ENCODE peak calls at places on chromosomes 12 and 14, in four cellular contexts. A is fibroblast of the aortic adventitia, J is PC-9, Y is HCT116. E is an unnamed sample.

GRCh38 chr14:75511201-75511600 is 11.1 kb upstream of the BATF start:
- DNase-seq in A (no peak), J (no peak), Y (no peak), E (no peak)

GRCh38 chr12:131442337-131442918 is 268.5 kb upstream of the SFSWAP start:
- DNase-seq in A (no peak), J (no peak), Y (no peak), E (no peak)

GRCh38 chr14:101980700-101981099 is 16.3 kb downstream of the DYNC1H1 start:
- DNase-seq in A (peak), J (peak), Y (peak), E (peak)

GRCh38 chr12:5965950-5966383 is 20.9 kb upstream of the ANO2 start:
- DNase-seq in A (peak), J (peak), Y (peak), E (peak)

GRCh38 chr12:132511516-132512196 is 21.7 kb downstream of the FBRSL1 start:
- DNase-seq in A (no peak), J (no peak), Y (no peak), E (no peak)

GRCh38 chr12:115912440-115912839 is 365.1 kb downstream of the MED13L start:
- DNase-seq in A (no peak), J (no peak), Y (no peak), E (no peak)

GRCh38 chr12:109439181-109439580 is 37.9 kb downstream of the KCTD10 start:
- DNase-seq in A (no peak), J (no peak), Y (no peak), E (no peak)

GRCh38 chr14:74985806-74986205 is 16.9 kb upstream of the EIF2B2 start:
- DNase-seq in A (no peak), J (no peak), Y (no peak), E (no peak)

GRCh38 chr12:2997989-2998670 is 38.9 kb downstream of the TEAD4 start:
- DNase-seq in A (peak), J (no peak), Y (no peak), E (no peak)

GRCh38 chr12:61414470-61414869 is 845.7 kb upstream of the USP15 start:
- DNase-seq in A (no peak), J (no peak), Y (no peak), E (no peak)

DNA sequence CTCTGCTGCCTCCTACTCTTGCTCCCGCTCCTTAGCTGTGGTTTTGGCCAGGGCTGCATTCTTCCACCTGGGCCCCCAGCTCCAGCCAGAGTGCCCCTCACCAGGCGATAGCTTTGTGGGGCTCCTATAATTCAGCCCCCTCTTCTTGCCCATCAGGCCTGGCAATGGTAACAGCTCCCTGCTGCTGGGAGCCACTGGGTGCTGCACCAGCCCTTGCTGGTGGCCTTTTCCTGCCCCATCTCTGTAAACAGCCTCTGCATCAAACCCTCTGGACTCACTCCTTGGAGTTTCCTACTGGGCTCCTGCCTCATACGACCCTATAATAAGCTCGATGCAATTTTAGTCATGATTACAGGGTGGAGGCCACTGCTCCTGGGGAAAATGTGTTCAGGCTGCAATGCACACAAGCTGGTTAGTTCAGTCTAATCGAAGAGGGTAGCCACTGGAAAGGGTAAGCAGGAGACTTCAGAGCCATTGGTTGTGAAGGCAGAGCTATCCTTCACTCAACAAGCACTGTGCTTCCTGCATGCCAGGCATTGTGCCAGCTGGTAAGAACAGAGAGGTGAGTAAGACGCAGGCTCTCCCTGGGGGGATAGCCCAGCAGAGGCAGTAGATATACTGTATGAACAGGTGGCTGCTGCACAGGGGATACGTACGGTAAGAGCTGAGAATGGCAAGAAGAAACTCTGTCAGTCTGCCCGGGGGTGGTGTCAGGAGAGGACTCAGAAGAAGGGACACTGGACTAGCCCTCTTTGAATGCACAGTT is 24.7 kb downstream of the CLMN start:
- DNase-seq in A (peak), J (no peak), Y (peak), E (peak)
- H3K4me3 ChIP-seq in A (no peak), J (no peak), Y (no peak), E (no peak)

GRCh38 chr12:52870361-52871290 is 21.8 kb upstream of the KRT78 start:
- DNase-seq in A (peak), J (peak), Y (no peak), E (peak)

GRCh38 chr12:52867152-52867551 is 18.4 kb upstream of the KRT78 start:
- DNase-seq in A (no peak), J (no peak), Y (no peak), E (no peak)

GRCh38 chr12:52871291-52871961 is 22.6 kb upstream of the KRT78 start:
- DNase-seq in A (peak), J (peak), Y (no peak), E (peak)

GRCh38 chr12:52865090-52865944 is 16.5 kb upstream of the KRT78 start:
- DNase-seq in A (peak), J (peak), Y (peak), E (peak)

GRCh38 chr12:52867636-52868035 is 18.8 kb upstream of the KRT78 start:
- DNase-seq in A (no peak), J (no peak), Y (no peak), E (no peak)
- TF ChIP-seq CTCF in A (no peak), J (no peak), Y (no peak), E (no peak)

DNA sequence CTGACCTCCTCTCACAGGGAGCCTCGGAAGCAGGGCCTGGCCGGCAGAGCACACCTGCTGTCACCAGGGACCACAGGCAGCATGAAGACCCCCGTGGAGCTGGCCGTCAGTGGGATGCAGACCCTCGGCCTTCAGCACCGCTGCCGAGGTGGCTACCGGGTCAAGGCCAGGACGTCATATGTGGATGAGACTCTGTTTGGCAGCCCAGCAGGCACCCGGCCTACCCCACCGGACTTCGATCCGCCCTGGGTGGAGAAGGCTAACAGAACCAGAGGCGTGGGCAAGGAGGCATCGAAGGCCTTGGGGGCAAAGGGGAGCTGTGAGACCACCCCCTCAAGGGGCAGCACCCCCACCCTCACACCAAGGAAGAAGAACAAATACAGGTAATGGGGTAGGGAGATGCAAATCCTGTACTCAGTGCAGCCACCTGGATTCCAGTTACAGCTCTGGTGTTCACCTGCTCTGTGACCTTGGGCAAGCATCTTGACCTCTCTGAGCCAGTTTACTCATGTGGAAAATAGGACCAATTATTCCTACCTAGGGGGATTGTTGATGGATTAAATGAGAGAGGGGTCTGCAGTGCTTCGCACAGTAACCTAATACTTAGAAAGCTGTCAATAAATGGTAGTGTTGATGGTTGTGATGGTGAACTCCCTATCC is 1.3 kb downstream of the RITA1 start:
- DNase-seq in A (no peak), J (no peak), Y (no peak), E (no peak)
- H3K4me3 ChIP-seq in A (peak), J (peak), Y (peak), E (peak)

GRCh38 chr12:126617312-126617711 is 1552.1 kb downstream of the AACS start:
- DNase-seq in A (no peak), J (peak), Y (no peak), E (no peak)
- TF ChIP-seq CTCF in A (no peak), J (peak), Y (peak), E (no peak)

GRCh38 chr12:104216461-104217058 is 981 bp downstream of the TXNRD1 start:
- DNase-seq in A (no peak), J (no peak), Y (no peak), E (no peak)
- H3K4me3 ChIP-seq in A (peak), J (peak), Y (no peak), E (peak)

GRCh38 chr12:8482446-8483080 is 26.8 kb downstream of the CLEC6A start:
- DNase-seq in A (no peak), J (no peak), Y (no peak), E (no peak)
- TF ChIP-seq CTCF in A (no peak), J (no peak), Y (no peak), E (no peak)